ENCODE peak calls at places on chromosomes 4 and X, in five cellular contexts. W is prostate gland, U is sigmoid colon, K is left ventricle myocardium inferior, B is uterus. H is an unnamed sample.

GRCh38 chr4:153018031-153018430 is 81.9 kb downstream of the FHDC1 start:
- DNase-seq in W (no peak), U (no peak), K (no peak), B (no peak), H (no peak)

GRCh38 chr4:3816983-3817382 is 50.8 kb downstream of the ADRA2C start:
- DNase-seq in W (no peak), U (no peak), K (no peak), B (no peak), H (no peak)

GRCh38 chrX:149151805-149152757 is 353.0 kb downstream of the IDS start:
- DNase-seq in W (no peak), U (no peak), K (no peak), B (no peak), H (no peak)

GRCh38 chrX:1679238-1679637 is 64.4 kb downstream of the ASMT start:
- DNase-seq in W (no peak), U (no peak), K (no peak), B (no peak), H (no peak)

GRCh38 chrX:130893356-130894085 is 9.5 kb downstream of the ENOX2 start:
- DNase-seq in W (no peak), U (no peak), K (no peak), B (no peak), H (no peak)

GRCh38 chr4:36198068-36198808 is 46.1 kb downstream of the ARAP2 start:
- DNase-seq in W (no peak), U (peak), K (no peak), B (no peak), H (no peak)

GRCh38 chrX:151370906-151371305 is 26.1 kb upstream of the VMA21 start:
- DNase-seq in W (no peak), U (no peak), K (no peak), B (no peak), H (no peak)

GRCh38 chrX:19303216-19303880 is 40.4 kb upstream of the PDHA1 start:
- DNase-seq in W (no peak), U (peak), K (no peak), B (peak), H (no peak)

GRCh38 chr4:118867311-118868067 is 21.2 kb upstream of the SYNPO2 start:
- DNase-seq in W (no peak), U (no peak), K (no peak), B (no peak), H (no peak)

GRCh38 chrX:124863303-124863702 is 456.4 kb upstream of the TEX13C start:
- DNase-seq in W (no peak), U (no peak), K (no peak), B (no peak), H (no peak)

GRCh38 chrX:124860736-124861135 is 458.9 kb upstream of the TEX13C start:
- DNase-seq in W (no peak), U (no peak), K (no peak), B (no peak), H (no peak)

GRCh38 chrX:124862304-124862703 is 457.4 kb upstream of the TEX13C start:
- DNase-seq in W (no peak), U (no peak), K (no peak), B (no peak), H (no peak)
- H3K27ac ChIP-seq in W (no peak), U (no peak), K (no peak), B (no peak), H (no peak)

GRCh38 chr4:43607400-43607799 is 714.9 kb downstream of the GRXCR1 start:
- DNase-seq in W (no peak), U (no peak), K (no peak), B (no peak), H (no peak)
- H3K27ac ChIP-seq in W (no peak), U (no peak), K (no peak), B (no peak), H (no peak)

GRCh38 chr4:41155194-41155830 is 59.0 kb downstream of the APBB2 start:
- DNase-seq in W (no peak), U (no peak), K (no peak), B (no peak), H (no peak)

GRCh38 chr4:41158274-41158673 is 56.1 kb downstream of the APBB2 start:
- DNase-seq in W (no peak), U (no peak), K (no peak), B (no peak), H (no peak)

GRCh38 chr4:41157009-41157408 is 57.3 kb downstream of the APBB2 start:
- DNase-seq in W (no peak), U (no peak), K (no peak), B (no peak), H (no peak)

GRCh38 chr4:41154814-41155177 is 59.5 kb downstream of the APBB2 start:
- DNase-seq in W (no peak), U (no peak), K (no peak), B (no peak), H (no peak)

DNA sequence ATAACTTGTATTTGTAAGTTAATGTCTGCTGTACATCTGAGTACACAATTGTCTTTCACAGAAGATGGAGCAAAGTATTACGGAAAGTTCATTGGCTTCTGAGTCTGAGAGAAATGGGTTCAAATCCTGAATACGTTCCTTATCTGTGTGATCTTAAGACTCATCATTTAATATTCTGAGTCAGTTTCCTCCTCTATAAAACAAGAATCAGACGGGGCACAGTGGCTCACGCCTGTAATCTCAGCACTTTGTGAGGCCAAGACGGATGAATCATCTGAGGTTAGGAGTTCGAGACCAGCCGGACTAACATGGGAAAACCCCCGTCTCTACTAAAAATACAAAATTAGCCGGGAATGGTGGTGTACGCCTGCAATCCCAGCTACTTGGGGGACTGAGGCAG is 57.8 kb downstream of the APBB2 start:
- DNase-seq in W (no peak), U (no peak), K (no peak), B (no peak), H (no peak)
- H3K27ac ChIP-seq in W (no peak), U (no peak), K (no peak), B (peak), H (no peak)

DNA sequence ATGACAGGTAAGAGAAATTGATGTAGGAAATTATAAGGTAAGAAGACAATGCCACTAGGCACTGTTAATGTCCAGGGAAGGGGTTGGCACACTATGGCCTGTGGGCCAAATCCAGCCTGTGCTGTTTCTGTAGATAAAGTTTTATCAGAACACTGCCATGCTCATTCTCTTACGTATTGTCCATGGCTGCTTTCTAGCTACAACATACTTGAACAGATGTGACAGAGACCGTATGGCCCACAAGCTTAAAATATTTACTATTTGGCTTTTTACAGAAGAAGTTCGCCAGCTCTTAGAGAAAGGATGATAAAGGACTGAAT is 168.0 kb downstream of the CDS1 start:
- DNase-seq in W (no peak), U (no peak), K (no peak), B (no peak), H (no peak)
- H3K27ac ChIP-seq in W (no peak), U (no peak), K (no peak), B (no peak), H (no peak)

DNA sequence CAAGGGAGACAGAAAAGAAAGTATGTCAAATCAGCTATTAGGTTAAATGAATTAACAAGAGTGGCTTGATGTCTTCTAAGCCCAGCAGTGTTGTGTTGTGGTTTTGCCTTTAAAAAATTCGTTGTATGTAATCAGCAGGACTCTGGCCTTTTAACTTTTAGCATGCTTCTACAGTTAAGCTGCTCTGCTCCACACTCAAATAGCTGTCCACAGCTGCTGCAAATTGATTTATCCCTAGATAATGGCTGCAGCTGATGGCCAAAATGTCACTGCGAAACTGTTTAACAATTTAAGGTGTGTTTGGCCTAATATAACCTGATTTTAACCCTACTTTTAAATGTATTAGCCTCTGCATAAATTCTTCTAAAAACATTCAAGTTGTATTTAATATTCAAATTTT is 85.8 kb downstream of the CXXC4 start:
- DNase-seq in W (no peak), U (no peak), K (no peak), B (no peak), H (no peak)
- H3K27ac ChIP-seq in W (no peak), U (no peak), K (no peak), B (no peak), H (no peak)

GRCh38 chr4:164384416-164384815 is 369.5 kb upstream of the SMIM31 start:
- DNase-seq in W (no peak), U (no peak), K (no peak), B (no peak), H (no peak)
- H3K27ac ChIP-seq in W (no peak), U (peak), K (no peak), B (no peak), H (no peak)

GRCh38 chr4:182871616-182872015 is 45.6 kb downstream of the DCTD start:
- DNase-seq in W (no peak), U (no peak), K (no peak), B (no peak), H (no peak)
- H3K27ac ChIP-seq in W (no peak), U (no peak), K (no peak), B (no peak), H (no peak)

H was measured in CD4-positive, alpha-beta T cell.